ENCODE peak calls at places on chromosome 20, in eight cellular contexts. Y is epithelial cell of prostate; H is AG09319; J is C1 segment of cervical spinal cord; B is fibroblast of pulmonary artery; V is HuH-7.5; F is NCI-H524; Q is activated T-helper 9 cell treated with anti-CD3 and anti-CD28 coated beads, Interleukin-2, amount 50 U/mL, for 16 hours. P is an unnamed sample.

GRCh38 chr20:46562373-46563169 is 12.1 kb upstream of the OCSTAMP start:
- DNase-seq in Q (peak), V (peak), H (no peak), B (peak), F (peak), J (no peak), Y (no peak), P (no peak)

GRCh38 chr20:12207875-12208274 is 290.2 kb downstream of the BTBD3 start:
- DNase-seq in B (peak), H (no peak), Q (no peak), F (peak), V (no peak), Y (peak), J (no peak), P (no peak)

GRCh38 chr20:48313346-48313745 is 514.5 kb downstream of the PREX1 start:
- DNase-seq in Y (no peak), Q (no peak), H (no peak), J (no peak), F (no peak), B (no peak), V (no peak), P (no peak)

GRCh38 chr20:53621482-53622246 is 28.0 kb upstream of the ZNF217 start:
- DNase-seq in B (peak), F (peak), J (no peak), Y (peak), V (peak), H (peak), Q (no peak), P (peak)

GRCh38 chr20:11852801-11853200 is 64.9 kb upstream of the BTBD3 start:
- DNase-seq in H (no peak), Y (no peak), V (no peak), Q (no peak), B (no peak), J (no peak), F (no peak), P (no peak)

GRCh38 chr20:32278199-32278643 is 770 bp downstream of the KIF3B start:
- DNase-seq in V (no peak), J (no peak), Y (no peak), F (no peak), Q (no peak), H (no peak), B (peak), P (no peak)

GRCh38 chr20:38392356-38392755 is 42.8 kb downstream of the SNHG17 start:
- DNase-seq in F (no peak), Q (no peak), Y (no peak), H (no peak), V (no peak), B (no peak), J (no peak), P (no peak)

GRCh38 chr20:51484141-51484815 is 58.2 kb downstream of the NFATC2 start:
- DNase-seq in V (no peak), F (no peak), Q (no peak), H (no peak), B (no peak), Y (no peak), J (no peak), P (peak)

GRCh38 chr20:61755971-61756421 is 309.7 kb downstream of the TAF4 start:
- DNase-seq in J (no peak), H (no peak), B (no peak), Y (no peak), V (no peak), Q (no peak), F (no peak), P (no peak)

GRCh38 chr20:23156170-23156841 is 70.2 kb upstream of the CD93 start:
- DNase-seq in F (no peak), Q (no peak), B (peak), H (no peak), Y (no peak), V (no peak), J (no peak), P (peak)

GRCh38 chr20:54161008-54161820 is 12.6 kb downstream of the CYP24A1 start:
- DNase-seq in V (no peak), F (no peak), Q (no peak), B (no peak), Y (no peak), H (no peak), J (no peak), P (no peak)

GRCh38 chr20:11001767-11002540 is 328.2 kb upstream of the JAG1 start:
- DNase-seq in B (peak), Q (no peak), F (no peak), V (peak), H (no peak), J (no peak), Y (peak), P (no peak)

GRCh38 chr20:62025832-62026563 is 39.7 kb downstream of the TAF4 start:
- DNase-seq in H (no peak), Y (no peak), V (no peak), J (no peak), B (peak), Q (no peak), F (no peak), P (no peak)

GRCh38 chr20:51732454-51732791 is 35.8 kb downstream of the ATP9A start:
- DNase-seq in J (no peak), Q (no peak), B (peak), H (peak), F (no peak), Y (no peak), V (no peak), P (no peak)

GRCh38 chr20:40134176-40134575 is 554.9 kb downstream of the MAFB start:
- DNase-seq in Y (no peak), Q (no peak), F (no peak), V (no peak), H (no peak), B (no peak), J (no peak), P (no peak)

GRCh38 chr20:3248167-3248992 is 9.4 kb upstream of the SLC4A11 start:
- DNase-seq in F (peak), Q (no peak), B (peak), V (no peak), Y (no peak), H (no peak), J (no peak), P (no peak)

GRCh38 chr20:37223053-37223452 is 38.6 kb downstream of the GHRH start:
- DNase-seq in J (no peak), H (peak), V (no peak), F (no peak), Q (no peak), B (peak), Y (peak), P (no peak)

GRCh38 chr20:23152308-23152892 is 66.3 kb upstream of the CD93 start:
- DNase-seq in H (peak), Q (no peak), B (peak), Y (no peak), V (peak), J (no peak), F (no peak), P (peak)

GRCh38 chr20:45128066-45128465 is 3.8 kb upstream of the WFDC12 start:
- DNase-seq in J (no peak), Q (no peak), V (no peak), H (no peak), B (no peak), F (no peak), Y (peak), P (no peak)